ENCODE peak calls at places on chromosomes 7 and 10, in four cellular contexts. One of them, this sample, is unnamed. For H3K36me3, the result is how much of the 10 kb centered on the place peaks cover.

GRCh38 chr7:95901006-95901405 is 128.7 kb downstream of the DYNC1I1 start:
- DNase-seq in prostate gland: peak
- DNase-seq in mammary epithelial cell: no peak
- DNase-seq in endothelial cell of umbilical vein: no peak
- DNase-seq in this sample: no peak

GRCh38 chr10:46299267-46299530 is 12.4 kb downstream of the ANTXRL start:
- DNase-seq in prostate gland: no peak
- DNase-seq in mammary epithelial cell: no peak
- DNase-seq in endothelial cell of umbilical vein: no peak
- DNase-seq in this sample: no peak

GRCh38 chr10:112775892-112776679 is 174.0 kb upstream of the TCF7L2 start:
- DNase-seq in endothelial cell of umbilical vein: no peak
- DNase-seq in prostate gland: no peak
- DNase-seq in mammary epithelial cell: no peak
- DNase-seq in this sample: no peak

GRCh38 chr10:18351426-18351825 is 211.2 kb downstream of the CACNB2 start:
- DNase-seq in mammary epithelial cell: no peak
- DNase-seq in prostate gland: no peak
- DNase-seq in endothelial cell of umbilical vein: no peak
- DNase-seq in this sample: no peak

GRCh38 chr7:127844707-127845331 is 186.4 kb downstream of the LRRC4 start:
- DNase-seq in mammary epithelial cell: peak
- DNase-seq in prostate gland: peak
- DNase-seq in endothelial cell of umbilical vein: peak
- DNase-seq in this sample: peak

GRCh38 chr10:71241114-71241898 is 28.9 kb downstream of the UNC5B start:
- DNase-seq in prostate gland: peak
- DNase-seq in mammary epithelial cell: no peak
- DNase-seq in endothelial cell of umbilical vein: peak
- DNase-seq in this sample: no peak

GRCh38 chr7:51267169-51267568 is 49.4 kb downstream of the COBL start:
- DNase-seq in mammary epithelial cell: no peak
- DNase-seq in endothelial cell of umbilical vein: no peak
- DNase-seq in prostate gland: no peak
- DNase-seq in this sample: no peak

GRCh38 chr10:23459323-23459939 is 20.6 kb downstream of the OTUD1 start:
- DNase-seq in mammary epithelial cell: peak
- DNase-seq in prostate gland: no peak
- DNase-seq in endothelial cell of umbilical vein: no peak
- DNase-seq in this sample: no peak

GRCh38 chr7:101410743-101411476 is 48.2 kb downstream of the COL26A1 start:
- DNase-seq in mammary epithelial cell: no peak
- DNase-seq in endothelial cell of umbilical vein: peak
- DNase-seq in prostate gland: peak
- DNase-seq in this sample: no peak

GRCh38 chr10:12499587-12499986 is 150.2 kb downstream of the CAMK1D start:
- DNase-seq in endothelial cell of umbilical vein: no peak
- DNase-seq in prostate gland: no peak
- DNase-seq in mammary epithelial cell: no peak
- DNase-seq in this sample: peak

GRCh38 chr7:55104123-55104522 is 85.3 kb downstream of the EGFR start:
- DNase-seq in endothelial cell of umbilical vein: no peak
- DNase-seq in mammary epithelial cell: no peak
- DNase-seq in prostate gland: no peak
- DNase-seq in this sample: no peak

GRCh38 chr10:58465641-58466040 is 47.0 kb upstream of the BICC1 start:
- DNase-seq in prostate gland: no peak
- DNase-seq in endothelial cell of umbilical vein: no peak
- DNase-seq in mammary epithelial cell: no peak
- DNase-seq in this sample: no peak

GRCh38 chr10:122565766-122566206 is 5.2 kb downstream of the DMBT1 start:
- DNase-seq in mammary epithelial cell: peak
- DNase-seq in endothelial cell of umbilical vein: peak
- DNase-seq in prostate gland: peak
- DNase-seq in this sample: peak

GRCh38 chr10:75959209-75959608 is 527.8 kb downstream of the LRMDA start:
- DNase-seq in mammary epithelial cell: peak
- DNase-seq in prostate gland: no peak
- DNase-seq in endothelial cell of umbilical vein: no peak
- DNase-seq in this sample: no peak

GRCh38 chr7:87219545-87220025 is at the start of gene TMEM243:
- DNase-seq in mammary epithelial cell: peak
- DNase-seq in prostate gland: peak
- DNase-seq in endothelial cell of umbilical vein: peak
- DNase-seq in this sample: peak
- TF ChIP-seq CTCF in mammary epithelial cell: no peak
- TF ChIP-seq CTCF in prostate gland: peak
- TF ChIP-seq CTCF in endothelial cell of umbilical vein: peak
- TF ChIP-seq CTCF in this sample: no peak

GRCh38 chr10:86716466-86716865 is 40.0 kb upstream of the BMPR1A start:
- DNase-seq in endothelial cell of umbilical vein: no peak
- DNase-seq in prostate gland: no peak
- DNase-seq in mammary epithelial cell: no peak
- DNase-seq in this sample: no peak
- H3K36me3 ChIP-seq in endothelial cell of umbilical vein: under half
- H3K36me3 ChIP-seq in prostate gland: under half
- H3K36me3 ChIP-seq in mammary epithelial cell: under half
- H3K36me3 ChIP-seq in this sample: under half

GRCh38 chr7:105101864-105102263 is 87.9 kb downstream of the KMT2E start:
- DNase-seq in mammary epithelial cell: no peak
- DNase-seq in prostate gland: no peak
- DNase-seq in endothelial cell of umbilical vein: no peak
- DNase-seq in this sample: no peak

GRCh38 chr7:105107458-105107857 is 93.5 kb downstream of the KMT2E start:
- DNase-seq in prostate gland: no peak
- DNase-seq in mammary epithelial cell: no peak
- DNase-seq in endothelial cell of umbilical vein: no peak
- DNase-seq in this sample: no peak

GRCh38 chr7:105106473-105106872 is 92.5 kb downstream of the KMT2E start:
- DNase-seq in mammary epithelial cell: no peak
- DNase-seq in endothelial cell of umbilical vein: no peak
- DNase-seq in prostate gland: no peak
- DNase-seq in this sample: no peak

GRCh38 chr7:105098863-105099515 is 85.0 kb downstream of the KMT2E start:
- DNase-seq in endothelial cell of umbilical vein: peak
- DNase-seq in mammary epithelial cell: peak
- DNase-seq in prostate gland: no peak
- DNase-seq in this sample: no peak

DNA sequence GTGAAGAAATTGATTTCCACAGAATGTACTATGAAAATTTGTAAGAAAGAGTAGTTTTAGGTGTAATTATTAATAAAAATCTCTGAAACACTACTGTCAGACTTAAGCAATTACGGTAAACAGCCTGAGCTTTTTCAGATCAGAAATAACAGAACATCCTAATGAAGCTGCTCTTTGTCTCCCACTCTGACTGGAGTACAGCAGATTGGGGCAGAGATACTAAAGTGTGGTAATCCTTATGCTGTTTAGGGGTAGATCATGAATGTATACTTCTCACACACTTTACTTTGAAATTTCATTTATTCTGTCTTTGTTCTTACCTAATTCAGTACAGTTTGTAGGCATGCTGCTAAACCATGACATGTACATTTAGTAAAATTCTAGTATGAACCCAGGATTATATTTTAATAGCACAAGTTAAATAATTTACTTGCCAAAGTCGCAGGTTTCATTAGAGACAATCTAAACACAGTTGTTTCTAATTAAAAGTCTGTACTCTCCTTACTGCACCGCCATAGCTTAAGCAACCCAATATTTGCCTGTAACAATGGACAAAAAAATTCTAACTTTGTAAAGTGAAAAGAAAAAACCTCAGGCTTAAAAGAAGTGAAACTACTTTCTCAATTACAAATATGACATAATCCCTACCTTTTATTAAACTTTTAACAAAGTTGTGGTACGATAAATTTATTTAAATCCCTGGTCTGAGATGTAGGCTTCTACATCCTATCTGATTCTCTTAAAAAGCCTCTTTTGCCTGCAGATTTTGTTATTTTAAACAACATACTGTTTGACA is 88.8 kb downstream of the KMT2E start:
- DNase-seq in prostate gland: no peak
- DNase-seq in mammary epithelial cell: no peak
- DNase-seq in endothelial cell of umbilical vein: no peak
- DNase-seq in this sample: no peak
- TF ChIP-seq CTCF in prostate gland: no peak
- TF ChIP-seq CTCF in mammary epithelial cell: no peak
- TF ChIP-seq CTCF in endothelial cell of umbilical vein: no peak
- TF ChIP-seq CTCF in this sample: no peak

DNA sequence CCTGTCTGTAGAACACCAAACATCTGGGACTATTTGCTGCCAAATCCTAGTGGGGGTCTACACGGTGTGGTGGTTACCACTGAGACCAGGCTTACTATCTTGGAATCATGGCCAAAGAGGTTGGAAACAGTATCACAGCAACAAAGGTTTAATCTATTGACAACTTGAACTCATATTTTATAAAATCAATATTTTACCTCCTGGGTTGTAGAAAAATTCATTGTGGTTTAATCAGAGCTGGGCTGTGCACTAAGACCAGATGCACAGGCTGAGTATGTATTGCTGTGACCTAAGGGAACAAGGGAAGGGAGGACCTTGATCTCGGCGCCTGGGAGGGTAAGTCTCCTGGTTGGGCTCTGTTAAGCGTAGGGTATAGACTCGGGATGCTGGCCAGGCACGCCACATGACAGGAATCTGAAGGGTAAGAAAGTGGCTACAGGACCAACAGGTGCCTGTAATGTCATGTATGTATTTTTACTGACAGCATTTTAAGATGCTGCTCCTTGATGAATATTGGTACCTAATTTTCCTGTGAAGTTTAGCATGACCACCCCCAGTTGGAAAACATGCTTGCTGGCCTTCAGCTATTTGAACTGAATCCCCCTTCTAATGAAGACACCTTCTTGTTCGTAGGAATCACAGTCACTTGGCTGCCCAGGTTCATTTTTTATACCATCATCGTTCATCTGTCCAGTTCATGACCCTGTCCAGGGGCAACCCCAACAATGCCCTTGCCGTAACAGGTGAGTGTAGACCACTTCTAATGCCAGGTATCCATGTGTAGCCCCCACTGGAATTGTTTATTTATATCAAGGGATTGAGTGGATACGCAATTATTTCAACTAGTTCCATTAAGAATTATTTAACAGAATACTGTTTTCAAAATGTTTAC is 79.5 kb downstream of the EZH2 start:
- DNase-seq in endothelial cell of umbilical vein: no peak
- DNase-seq in prostate gland: no peak
- DNase-seq in mammary epithelial cell: no peak
- DNase-seq in this sample: no peak
- H3K36me3 ChIP-seq in endothelial cell of umbilical vein: under half
- H3K36me3 ChIP-seq in prostate gland: under half
- H3K36me3 ChIP-seq in mammary epithelial cell: under half
- H3K36me3 ChIP-seq in this sample: under half